ENCODE peak calls at places on chromosomes 7 and 10, in six cellular contexts. T is HCT116, L is K562, H is GM12878, E is HepG2, R is H1. M is an unnamed sample.

GRCh38 chr10:64334084-64334483 is 812.9 kb downstream of the REEP3 start:
- DNase-seq in T (no peak), L (no peak), H (no peak), E (no peak), R (no peak), M (no peak)

GRCh38 chr10:24952146-24952700 is at the start of gene PRTFDC1:
- DNase-seq in T (no peak), L (peak; percentile 77), H (no peak), E (no peak), R (peak; percentile 83), M (no peak)

GRCh38 chr7:91249506-91250233 is 14.6 kb upstream of the FZD1 start:
- DNase-seq in T (no peak), L (no peak), H (no peak), E (no peak), R (no peak), M (no peak)

GRCh38 chr7:16026253-16027020 is 340.0 kb upstream of the MEOX2 start:
- DNase-seq in T (no peak), L (no peak), H (no peak), E (no peak), R (no peak), M (no peak)

GRCh38 chr7:156017431-156017830 is 205.2 kb upstream of the SHH start:
- DNase-seq in T (no peak), L (no peak), H (no peak), E (no peak), R (peak; percentile 26), M (no peak)

GRCh38 chr7:14859267-14859666 is 43.3 kb downstream of the DGKB start:
- DNase-seq in T (no peak), L (no peak), H (no peak), E (no peak), R (no peak), M (no peak)

GRCh38 chr10:113187066-113187777 is 237.2 kb downstream of the TCF7L2 start:
- DNase-seq in T (no peak), L (no peak), H (no peak), E (peak; percentile 26), R (no peak), M (peak; percentile 77)

GRCh38 chr7:31101544-31101943 is 49.4 kb downstream of the ADCYAP1R1 start:
- DNase-seq in T (no peak), L (no peak), H (no peak), E (no peak), R (no peak), M (peak; percentile 41)

GRCh38 chr7:1720325-1720724 is 50.2 kb downstream of the ELFN1 start:
- DNase-seq in T (no peak), L (no peak), H (no peak), E (no peak), R (no peak), M (no peak)

GRCh38 chr10:92575961-92576360 is 2.1 kb upstream of the IDE start:
- DNase-seq in T (no peak), L (no peak), H (no peak), E (no peak), R (no peak), M (no peak)

GRCh38 chr7:100171087-100171681 is 2.8 kb upstream of the GAL3ST4 start:
- DNase-seq in T (no peak), L (peak; percentile 64), H (no peak), E (no peak), R (peak; percentile 84), M (no peak)

GRCh38 chr10:89690027-89690426 is 11.4 kb upstream of the KIF20B start:
- DNase-seq in T (no peak), L (no peak), H (no peak), E (no peak), R (no peak), M (no peak)

GRCh38 chr7:37411444-37412034 is 37.1 kb downstream of the ELMO1 start:
- DNase-seq in T (no peak), L (no peak), H (no peak), E (no peak), R (no peak), M (no peak)

GRCh38 chr10:103652599-103653281 is 159.2 kb downstream of the NEURL1 start:
- DNase-seq in T (no peak), L (no peak), H (no peak), E (peak; percentile 40), R (no peak), M (no peak)

GRCh38 chr10:112678987-112679386 is 232.0 kb downstream of the VTI1A start:
- DNase-seq in T (no peak), L (no peak), H (no peak), E (no peak), R (no peak), M (no peak)

GRCh38 chr10:34181545-34182300 is 633.4 kb downstream of the PARD3 start:
- DNase-seq in T (no peak), L (no peak), H (no peak), E (no peak), R (no peak), M (peak; percentile 76)

GRCh38 chr7:19442016-19442785 is 266.6 kb downstream of the POLR1F start:
- DNase-seq in T (peak; percentile 50), L (no peak), H (no peak), E (no peak), R (no peak), M (peak; percentile 33)

GRCh38 chr7:133040617-133041016 is 41.3 kb downstream of the CHCHD3 start:
- DNase-seq in T (no peak), L (no peak), H (no peak), E (no peak), R (no peak), M (no peak)

GRCh38 chr10:128263891-128264688 is 137.9 kb upstream of the MKI67 start:
- DNase-seq in T (peak; percentile 58), L (peak; percentile 33), H (no peak), E (peak; percentile 23), R (peak; percentile 80), M (peak; percentile 68)

GRCh38 chr7:41885748-41886147 is 182.9 kb upstream of the INHBA start:
- DNase-seq in T (no peak), L (no peak), H (no peak), E (no peak), R (no peak), M (no peak)

GRCh38 chr7:18117482-18117881 is 89.8 kb upstream of the PRPS1L1 start:
- DNase-seq in T (no peak), L (no peak), H (no peak), E (no peak), R (no peak), M (no peak)

GRCh38 chr7:40612298-40612697 is 477.5 kb downstream of the SUGCT start:
- DNase-seq in T (no peak), L (no peak), H (no peak), E (no peak), R (no peak), M (no peak)

GRCh38 chr10:60575105-60575504 is 185.4 kb upstream of the ANK3 start:
- DNase-seq in T (no peak), L (no peak), H (no peak), E (no peak), R (no peak), M (no peak)

GRCh38 chr10:114103286-114103685 is 59.6 kb downstream of the ADRB1 start:
- DNase-seq in T (peak; percentile 58), L (peak; percentile 9), H (peak; percentile 23), E (peak; percentile 46), R (no peak), M (peak; percentile 68)

GRCh38 chr10:103491729-103492364 is 1.7 kb upstream of the NEURL1 start:
- DNase-seq in T (peak; percentile 44), L (no peak), H (no peak), E (peak; percentile 25), R (no peak), M (peak; percentile 86)

GRCh38 chr7:74412061-74412460 is 41.6 kb upstream of the GTF2IRD1 start:
- DNase-seq in T (no peak), L (peak; percentile 28), H (no peak), E (no peak), R (no peak), M (no peak)

GRCh38 chr7:74412603-74413002 is 41.1 kb upstream of the GTF2IRD1 start:
- DNase-seq in T (no peak), L (peak; percentile 13), H (no peak), E (no peak), R (no peak), M (no peak)

GRCh38 chr7:74409571-74409970 is 44.1 kb upstream of the GTF2IRD1 start:
- DNase-seq in T (no peak), L (no peak), H (no peak), E (no peak), R (no peak), M (no peak)

GRCh38 chr7:74407958-74408357 is 45.7 kb upstream of the GTF2IRD1 start:
- DNase-seq in T (no peak), L (no peak), H (no peak), E (no peak), R (no peak), M (no peak)

GRCh38 chr7:74410772-74411171 is 42.9 kb upstream of the GTF2IRD1 start:
- DNase-seq in T (no peak), L (no peak), H (no peak), E (no peak), R (no peak), M (no peak)
- TF ChIP-seq RAD21 in T (no peak), L (no peak), H (no peak), E (no peak), R (no peak), M (no peak)

GRCh38 chr7:47345754-47346377 is 236.0 kb downstream of the TNS3 start:
- DNase-seq in T (no peak), L (no peak), H (no peak), E (no peak), R (no peak), M (no peak)
- H3K36me3 ChIP-seq in T (no peaks in the 10 kb centered on the region), L (no peaks in the 10 kb centered on the region), H (no peaks in the 10 kb centered on the region), E (peaks cover 41% of the 10 kb centered on the region), R (peaks cover 6% of the 10 kb centered on the region), M (peaks cover 30% of the 10 kb centered on the region)

GRCh38 chr10:6722616-6723004 is 142.5 kb upstream of the PRKCQ start:
- DNase-seq in T (peak; percentile 16), L (no peak), H (no peak), E (no peak), R (no peak), M (no peak)

GRCh38 chr10:6721480-6721879 is 141.4 kb upstream of the PRKCQ start:
- DNase-seq in T (peak; percentile 37), L (no peak), H (no peak), E (no peak), R (no peak), M (peak; percentile 31)

GRCh38 chr10:6726924-6727323 is 146.8 kb upstream of the PRKCQ start:
- DNase-seq in T (no peak), L (no peak), H (no peak), E (no peak), R (no peak), M (no peak)

GRCh38 chr10:6716521-6716920 is 136.4 kb upstream of the PRKCQ start:
- DNase-seq in T (no peak), L (no peak), H (no peak), E (no peak), R (no peak), M (no peak)

GRCh38 chr10:6721964-6722615 is 142.0 kb upstream of the PRKCQ start:
- DNase-seq in T (peak; percentile 62), L (no peak), H (no peak), E (no peak), R (no peak), M (no peak)
- TF ChIP-seq JUND in T (peak; percentile 81), L (no peak), H (no peak), E (no peak), R (no peak), M (peak; percentile 84)

DNA sequence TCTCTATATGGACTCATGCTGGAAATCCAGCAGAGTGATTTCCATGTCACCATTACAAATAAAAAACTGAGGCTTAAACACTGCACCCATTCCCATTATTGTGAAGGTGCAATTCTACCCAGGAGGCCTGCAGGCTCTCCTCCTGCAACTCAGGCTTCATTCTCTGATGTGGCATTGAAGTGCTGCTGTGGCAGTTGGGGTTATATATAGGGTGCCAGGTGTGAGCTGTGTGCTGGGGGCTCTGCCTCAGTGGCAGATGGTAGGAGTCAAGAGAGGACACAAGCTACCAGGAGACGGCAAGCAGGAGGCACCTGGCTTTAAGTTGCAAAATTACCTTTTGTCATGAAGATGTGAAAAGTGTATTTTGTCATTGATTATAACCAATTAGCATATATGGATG is 21.3 kb downstream of the ZNF107 start:
- DNase-seq in T (no peak), L (no peak), H (no peak), E (no peak), R (no peak), M (no peak)
- TF ChIP-seq RAD21 in T (no peak), L (no peak), H (no peak), E (no peak), R (no peak), M (no peak)